ENCODE peak calls at places on chromosomes 12 and 14, in five cellular contexts. C is IMR-90, X is mesenchymal stem cell, A is H9, K is neuronal stem cell. O is an unnamed sample.

GRCh38 chr12:13375583-13376413 is 179.3 kb downstream of the EMP1 start:
- DNase-seq in C (no peak), X (no peak), A (peak), K (no peak), O (no peak)

GRCh38 chr12:13097526-13097925 is 5.9 kb downstream of the GSG1 start:
- DNase-seq in C (no peak), X (no peak), A (no peak), K (no peak), O (no peak)

GRCh38 chr12:7588703-7589329 is 76.9 kb downstream of the APOBEC1 start:
- DNase-seq in C (peak), X (peak), A (peak), K (no peak), O (peak)

GRCh38 chr12:14874882-14875281 is 10.8 kb downstream of the MGP start:
- DNase-seq in C (peak), X (no peak), A (no peak), K (no peak), O (no peak)

GRCh38 chr14:57930241-57930975 is 64.5 kb upstream of the SLC35F4 start:
- DNase-seq in C (no peak), X (no peak), A (no peak), K (no peak), O (no peak)

GRCh38 chr14:42673963-42674362 is 1067.3 kb downstream of the LRFN5 start:
- DNase-seq in C (no peak), X (no peak), A (no peak), K (no peak), O (no peak)

GRCh38 chr12:110501378-110501721 is 561 bp downstream of the VPS29 start:
- DNase-seq in C (peak), X (peak), A (peak), K (peak), O (peak)

GRCh38 chr12:14665354-14666348 is 30.7 kb downstream of the GUCY2C start:
- DNase-seq in C (no peak), X (no peak), A (peak), K (no peak), O (peak)

GRCh38 chr14:21084988-21085853 is 13.2 kb downstream of the ZNF219 start:
- DNase-seq in C (peak), X (peak), A (no peak), K (no peak), O (no peak)

GRCh38 chr12:69397978-69398377 is 38.4 kb downstream of the YEATS4 start:
- DNase-seq in C (peak), X (no peak), A (no peak), K (no peak), O (no peak)

GRCh38 chr14:106491851-106492250 is 965.5 kb downstream of the TMEM121 start:
- DNase-seq in C (no peak), X (no peak), A (no peak), K (no peak), O (peak)

GRCh38 chr12:131758016-131758739 is 47.3 kb downstream of the SFSWAP start:
- DNase-seq in C (no peak), X (no peak), A (no peak), K (no peak), O (no peak)

GRCh38 chr12:79438480-79439178 is 252.1 kb downstream of the PAWR start:
- DNase-seq in C (peak), X (no peak), A (no peak), K (no peak), O (no peak)

GRCh38 chr12:55822228-55822627 is 4.4 kb downstream of the ORMDL2 start:
- DNase-seq in C (no peak), X (peak), A (no peak), K (no peak), O (peak)

GRCh38 chr12:71415336-71416231 is 24.0 kb upstream of the LGR5 start:
- DNase-seq in C (peak), X (peak), A (peak), K (peak), O (peak)

GRCh38 chr14:97380539-97380941 is 583.4 kb downstream of the VRK1 start:
- DNase-seq in C (no peak), X (no peak), A (no peak), K (no peak), O (peak)

GRCh38 chr14:77221241-77221871 is 39.8 kb downstream of the TMEM63C start:
- DNase-seq in C (no peak), X (no peak), A (no peak), K (no peak), O (no peak)

GRCh38 chr14:55864890-55865655 is 253.1 kb upstream of the PELI2 start:
- DNase-seq in C (no peak), X (no peak), A (peak), K (no peak), O (peak)

GRCh38 chr12:107106241-107107025 is 13.1 kb upstream of the CRY1 start:
- DNase-seq in C (no peak), X (no peak), A (no peak), K (no peak), O (no peak)

GRCh38 chr14:74486164-74486563 is 6.9 kb downstream of the NPC2 start:
- DNase-seq in C (no peak), X (no peak), A (no peak), K (no peak), O (no peak)

GRCh38 chr12:94674835-94675234 is 24.5 kb upstream of the TMCC3 start:
- DNase-seq in C (no peak), X (no peak), A (no peak), K (no peak), O (no peak)

GRCh38 chr14:53793790-53794560 is 162.7 kb downstream of the BMP4 start:
- DNase-seq in C (no peak), X (peak), A (no peak), K (no peak), O (no peak)

GRCh38 chr12:90954428-90954827 is 548 bp downstream of the CCER1 start:
- DNase-seq in C (no peak), X (no peak), A (no peak), K (no peak), O (no peak)

GRCh38 chr12:90951418-90952110 is 3.4 kb downstream of the CCER1 start:
- DNase-seq in C (no peak), X (no peak), A (no peak), K (no peak), O (no peak)

GRCh38 chr12:90954921-90955320 is at the start of gene CCER1:
- DNase-seq in C (no peak), X (no peak), A (no peak), K (no peak), O (no peak)

GRCh38 chr12:90958995-90959394 is 4.0 kb upstream of the CCER1 start:
- DNase-seq in C (peak), X (peak), A (no peak), K (no peak), O (no peak)

GRCh38 chr12:90953956-90954421 is 987 bp downstream of the CCER1 start:
- DNase-seq in C (no peak), X (no peak), A (peak), K (no peak), O (peak)
- H4K8ac ChIP-seq in C (no peak), X (no peak), A (no peak), K (no peak), O (no peak)

GRCh38 chr14:72617391-72618011 is 276.4 kb downstream of the DPF3 start:
- DNase-seq in C (no peak), X (no peak), A (no peak), K (peak), O (peak)

GRCh38 chr14:72616294-72616693 is 277.6 kb downstream of the DPF3 start:
- DNase-seq in C (peak), X (peak), A (no peak), K (no peak), O (no peak)

GRCh38 chr14:72618424-72618823 is 275.5 kb downstream of the DPF3 start:
- DNase-seq in C (no peak), X (no peak), A (no peak), K (no peak), O (no peak)

GRCh38 chr14:72615511-72616121 is 278.3 kb downstream of the DPF3 start:
- DNase-seq in C (peak), X (peak), A (no peak), K (no peak), O (peak)

DNA sequence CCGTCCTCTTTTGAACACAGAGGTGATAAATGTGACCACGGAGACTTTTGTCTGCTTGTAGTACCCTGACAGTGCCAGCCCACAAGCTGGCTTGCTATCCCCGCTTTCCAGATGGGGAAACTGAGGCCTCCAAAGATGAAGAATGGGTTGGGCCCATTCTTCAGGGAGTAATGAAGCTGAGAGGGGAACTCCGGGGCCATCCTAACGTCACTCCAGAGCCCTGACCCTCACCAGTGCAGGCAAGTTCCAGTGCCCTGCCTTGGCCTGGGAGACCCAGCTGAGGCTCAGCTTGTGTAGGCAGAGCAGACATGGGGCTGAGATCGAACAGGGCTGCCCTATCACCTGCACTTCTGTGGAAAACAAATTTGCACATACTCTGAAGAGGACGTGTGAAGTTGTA is 277.1 kb downstream of the DPF3 start:
- DNase-seq in C (no peak), X (no peak), A (no peak), K (no peak), O (no peak)
- H4K8ac ChIP-seq in C (no peak), X (peak), A (no peak), K (no peak), O (no peak)

GRCh38 chr12:3596703-3597472 is 105.9 kb downstream of the PRMT8 start:
- DNase-seq in C (no peak), X (no peak), A (no peak), K (no peak), O (no peak)

GRCh38 chr12:3592856-3593625 is 102.0 kb downstream of the PRMT8 start:
- DNase-seq in C (no peak), X (no peak), A (no peak), K (no peak), O (no peak)

GRCh38 chr12:3595721-3596120 is 104.7 kb downstream of the PRMT8 start:
- DNase-seq in C (no peak), X (no peak), A (no peak), K (no peak), O (no peak)

GRCh38 chr12:3594966-3595365 is 104.0 kb downstream of the PRMT8 start:
- DNase-seq in C (no peak), X (no peak), A (no peak), K (no peak), O (no peak)

GRCh38 chr12:3593906-3594305 is 102.9 kb downstream of the PRMT8 start:
- DNase-seq in C (no peak), X (no peak), A (no peak), K (no peak), O (no peak)
- H4K8ac ChIP-seq in C (no peak), X (no peak), A (no peak), K (no peak), O (no peak)

GRCh38 chr12:33560653-33561208 is 121.1 kb upstream of the SYT10 start:
- DNase-seq in C (no peak), X (no peak), A (peak), K (no peak), O (peak)

GRCh38 chr12:33566403-33566802 is 126.8 kb upstream of the SYT10 start:
- DNase-seq in C (no peak), X (no peak), A (no peak), K (no peak), O (no peak)

GRCh38 chr12:33562401-33562800 is 122.8 kb upstream of the SYT10 start:
- DNase-seq in C (no peak), X (no peak), A (no peak), K (no peak), O (no peak)
- H4K8ac ChIP-seq in C (no peak), X (no peak), A (no peak), K (no peak), O (no peak)

DNA sequence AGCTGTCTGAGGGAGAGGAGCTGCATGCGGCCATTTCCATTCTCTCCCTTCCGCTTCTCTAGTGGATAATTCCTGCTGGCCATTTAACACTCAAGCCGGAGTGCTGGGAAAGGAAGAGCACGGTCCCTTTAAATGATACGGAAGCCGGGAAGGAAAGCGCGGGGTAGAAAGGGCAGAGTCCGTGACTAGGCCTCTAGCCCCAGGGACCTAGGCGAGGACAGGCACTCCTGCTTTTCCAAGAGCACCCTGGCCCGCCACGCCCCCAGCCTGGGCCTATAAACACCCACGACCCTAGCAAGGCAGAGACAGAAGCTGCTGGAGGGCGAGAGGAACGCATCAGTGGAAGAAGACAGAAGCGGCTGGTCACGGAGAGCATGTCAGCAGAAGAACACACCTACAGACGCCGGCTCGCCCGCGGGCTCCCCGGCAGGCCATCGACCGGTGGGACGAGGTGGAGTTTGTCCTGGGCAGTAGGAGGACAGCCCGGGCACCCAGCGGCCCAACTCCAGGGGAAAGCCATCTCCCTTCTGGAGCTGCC is 1206.6 kb upstream of the TMEM132C start:
- DNase-seq in C (no peak), X (no peak), A (peak), K (no peak), O (no peak)
- H4K8ac ChIP-seq in C (no peak), X (no peak), A (no peak), K (no peak), O (no peak)

GRCh38 chr12:6294533-6295186 is 15.8 kb upstream of the PLEKHG6 start:
- DNase-seq in C (no peak), X (peak), A (no peak), K (no peak), O (no peak)
- H4K8ac ChIP-seq in C (no peak), X (no peak), A (no peak), K (no peak), O (no peak)

GRCh38 chr12:4771960-4772566 is 51.9 kb downstream of the GALNT8 start:
- DNase-seq in C (no peak), X (no peak), A (no peak), K (no peak), O (peak)
- H4K8ac ChIP-seq in C (no peak), X (no peak), A (no peak), K (no peak), O (no peak)